ENCODE peak calls at places on chromosomes 5 and 9, in four cellular contexts. H, V, F and G are unnamed samples. For H3K4me1, the result is how much of the 10 kb centered on the place peaks cover.

GRCh38 chr9:124594215-124594614 is 87.0 kb upstream of the NR5A1 start:
- DNase-seq in H (no peak), V (no peak), F (no peak), G (no peak)

GRCh38 chr9:94975480-94976452 is 249.3 kb downstream of the AOPEP start:
- DNase-seq in H (no peak), V (no peak), F (no peak), G (no peak)

GRCh38 chr5:55440188-55440646 is 94.5 kb downstream of the PLPP1 start:
- DNase-seq in H (peak), V (no peak), F (no peak), G (no peak)

GRCh38 chr5:178333821-178334481 is 101.3 kb upstream of the PHYKPL start:
- DNase-seq in H (no peak), V (no peak), F (no peak), G (no peak)

GRCh38 chr5:103582364-103582763 is 19.8 kb upstream of the NUDT12 start:
- DNase-seq in H (no peak), V (no peak), F (peak), G (no peak)

GRCh38 chr5:68374770-68375518 is 159.4 kb downstream of the PIK3R1 start:
- DNase-seq in H (no peak), V (no peak), F (no peak), G (no peak)

GRCh38 chr5:119681734-119682133 is 52.4 kb downstream of the FAM170A start:
- DNase-seq in H (no peak), V (no peak), F (no peak), G (no peak)

GRCh38 chr5:32068561-32068960 is 105.6 kb downstream of the GOLPH3 start:
- DNase-seq in H (no peak), V (no peak), F (no peak), G (no peak)

GRCh38 chr9:124222918-124223720 is 34.6 kb upstream of the NEK6 start:
- DNase-seq in H (peak), V (peak), F (no peak), G (peak)

GRCh38 chr9:4742246-4742645 is 1.2 kb upstream of the AK3 start:
- DNase-seq in H (no peak), V (no peak), F (no peak), G (no peak)

GRCh38 chr5:130400091-130400490 is 495.8 kb downstream of the CHSY3 start:
- DNase-seq in H (no peak), V (no peak), F (no peak), G (no peak)

GRCh38 chr5:80763211-80763610 is 108.4 kb upstream of the DHFR start:
- DNase-seq in H (no peak), V (no peak), F (no peak), G (no peak)

GRCh38 chr5:91486638-91487037 is 103.5 kb upstream of the ARRDC3 start:
- DNase-seq in H (no peak), V (no peak), F (no peak), G (no peak)

DNA sequence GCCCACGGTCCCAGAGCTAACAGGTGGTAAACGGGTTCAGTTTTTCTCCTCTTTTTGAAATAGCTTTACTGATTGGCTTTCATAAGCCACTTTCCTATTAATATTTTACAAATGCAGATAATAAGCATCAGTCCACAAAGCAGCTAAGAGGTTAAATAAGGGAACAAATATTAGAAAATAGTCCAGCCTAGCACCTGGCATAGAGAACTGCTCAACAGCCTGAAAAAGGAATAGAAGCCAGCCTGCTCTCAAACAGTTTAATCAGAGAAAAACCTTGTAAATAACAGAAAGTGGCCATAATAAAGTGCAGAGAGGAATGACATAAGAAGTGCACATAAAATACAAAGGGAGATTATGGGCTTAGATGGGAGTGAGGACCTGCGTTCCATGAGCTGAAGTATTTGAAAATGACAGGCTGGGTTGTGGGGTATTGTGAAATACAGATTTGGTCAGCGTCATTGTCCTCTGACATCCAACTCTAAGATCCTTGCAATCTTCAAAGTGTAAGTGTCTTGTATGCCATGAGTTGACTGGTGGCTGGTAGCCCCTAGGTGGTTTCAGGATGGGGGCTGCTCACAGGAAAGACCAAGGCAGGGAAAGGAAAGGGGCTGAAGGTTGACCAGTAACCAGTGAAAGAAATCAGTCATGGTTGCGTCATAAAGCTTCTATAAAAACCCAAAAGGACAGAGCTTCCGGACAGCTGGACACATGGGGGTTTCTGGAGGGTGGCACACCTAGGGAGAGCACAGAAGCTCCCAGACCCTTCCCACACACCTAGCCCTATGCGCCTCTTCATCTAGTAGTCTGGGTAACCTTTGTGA is 32.4 kb downstream of the MYO10 start:
- DNase-seq in H (no peak), V (no peak), F (no peak), G (no peak)
- H3K4me1 ChIP-seq in H (under half), V (under half), F (under half), G (under half)

GRCh38 chr9:129835128-129835859 is at the start of the genes C9orf78 and USP20:
- DNase-seq in H (peak), V (peak), F (peak), G (peak)
- TF ChIP-seq CTCF in H (no peak), V (no peak), F (no peak), G (no peak)

GRCh38 chr9:37026085-37026935 is 7.8 kb downstream of the PAX5 start:
- DNase-seq in H (no peak), V (peak), F (no peak), G (no peak)

GRCh38 chr9:37028425-37029031 is 5.5 kb downstream of the PAX5 start:
- DNase-seq in H (no peak), V (no peak), F (no peak), G (no peak)

GRCh38 chr9:37027582-37028424 is 6.3 kb downstream of the PAX5 start:
- DNase-seq in H (peak), V (peak), F (peak), G (peak)

GRCh38 chr9:37025381-37026084 is 8.5 kb downstream of the PAX5 start:
- DNase-seq in H (no peak), V (no peak), F (no peak), G (no peak)

DNA sequence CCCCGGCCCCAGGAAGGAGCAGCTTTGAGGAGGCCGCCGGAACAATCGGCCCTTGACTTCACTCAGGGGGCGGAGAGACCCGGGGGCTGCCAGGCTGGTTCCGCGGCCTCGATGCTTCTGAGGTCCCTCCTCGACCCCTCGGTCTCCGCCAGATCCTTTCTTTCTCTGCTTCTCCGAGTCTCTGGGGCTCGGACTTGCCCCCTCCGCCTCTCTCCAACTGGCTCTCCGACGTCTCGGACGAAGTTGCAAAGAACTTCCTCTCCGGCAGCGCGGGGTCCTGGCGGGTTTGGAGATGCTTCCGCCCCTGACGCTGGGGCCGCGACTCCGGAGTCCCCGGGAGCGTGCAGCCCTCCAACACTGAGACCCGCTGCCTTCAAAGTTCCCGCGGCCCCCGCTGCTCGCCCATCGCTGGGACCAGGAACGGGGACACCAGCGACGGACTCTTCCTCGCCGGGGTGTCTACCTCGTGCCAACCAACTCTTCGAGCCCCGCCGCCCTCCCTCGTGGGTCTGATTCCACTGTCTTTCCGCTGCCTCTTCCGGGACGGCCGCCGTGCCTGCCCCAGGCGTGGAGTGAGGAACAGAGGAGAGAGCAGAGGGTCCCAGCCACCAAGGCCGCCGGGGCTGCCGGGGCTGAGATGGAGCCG is 7.0 kb downstream of the PAX5 start:
- DNase-seq in H (no peak), V (no peak), F (no peak), G (no peak)
- H3K4me1 ChIP-seq in H (under half), V (under half), F (under half), G (under half)

GRCh38 chr9:2241461-2241874 is 226.3 kb downstream of the SMARCA2 start:
- DNase-seq in H (peak), V (peak), F (peak), G (peak)
- TF ChIP-seq CTCF in H (peak), V (no peak), F (peak), G (peak)

GRCh38 chr9:93301291-93301811 is 117.4 kb downstream of the WNK2 start:
- DNase-seq in H (peak), V (no peak), F (no peak), G (peak)

GRCh38 chr9:93299418-93300174 is 115.7 kb downstream of the WNK2 start:
- DNase-seq in H (no peak), V (peak), F (no peak), G (peak)

GRCh38 chr9:93300175-93300572 is 116.2 kb downstream of the WNK2 start:
- DNase-seq in H (no peak), V (no peak), F (no peak), G (no peak)

GRCh38 chr9:93301911-93302525 is 118.1 kb downstream of the WNK2 start:
- DNase-seq in H (peak), V (no peak), F (no peak), G (peak)

DNA sequence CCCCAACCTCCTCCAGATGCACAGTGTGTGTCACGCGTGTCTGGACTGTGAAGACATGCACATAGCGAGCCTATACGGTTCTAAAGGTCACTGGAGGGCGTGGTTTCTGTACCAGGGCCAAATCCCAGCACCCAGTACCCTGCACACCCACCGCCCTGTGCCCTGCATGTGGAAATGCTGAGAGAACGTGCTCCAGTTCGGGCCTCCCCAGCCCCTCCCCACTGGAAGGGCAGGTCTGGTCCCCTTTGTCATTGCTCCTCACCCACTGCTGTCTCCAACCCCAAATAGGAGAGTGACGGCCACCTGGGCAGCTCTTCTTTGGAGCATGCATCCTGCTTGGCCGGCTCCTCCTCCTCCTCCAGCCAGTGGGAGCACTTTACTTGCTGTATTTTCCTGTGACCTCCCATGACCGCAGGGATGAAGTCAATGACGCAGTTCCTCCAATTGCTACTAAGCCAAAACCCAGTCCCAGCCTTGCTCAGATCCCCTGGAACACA is 116.7 kb downstream of the WNK2 start:
- DNase-seq in H (no peak), V (no peak), F (no peak), G (peak)
- H3K4me1 ChIP-seq in H (under half), V (under half), F (under half), G (under half)

GRCh38 chr9:134618823-134619454 is 22.7 kb upstream of the COL5A1 start:
- DNase-seq in H (peak), V (no peak), F (no peak), G (no peak)
- TF ChIP-seq CTCF in H (no peak), V (no peak), F (no peak), G (no peak)

GRCh38 chr9:37374892-37375291 is 47.6 kb upstream of the GRHPR start:
- DNase-seq in H (no peak), V (no peak), F (no peak), G (no peak)
- H3K4me1 ChIP-seq in H (under half), V (under half), F (under half), G (under half)